ENCODE peak calls at places on chromosomes 6 and 20, in four cellular contexts. J, Z, X and W are unnamed samples.

GRCh38 chr6:118638288-118638687 is 13.1 kb downstream of the CEP85L start:
- DNase-seq in J (no peak), X (no peak), Z (no peak), W (no peak)

GRCh38 chr6:90478278-90478677 is 108.6 kb downstream of the MAP3K7 start:
- DNase-seq in X (no peak), J (no peak), Z (no peak), W (no peak)

GRCh38 chr6:10510592-10511367 is 10.4 kb upstream of the GCNT2 start:
- DNase-seq in J (peak), X (peak), Z (peak), W (peak)

GRCh38 chr6:147990159-147990558 is 352.5 kb upstream of the SASH1 start:
- DNase-seq in J (no peak), X (no peak), Z (no peak), W (no peak)

GRCh38 chr6:31892821-31893220 is 4.7 kb downstream of the EHMT2 start:
- DNase-seq in Z (no peak), J (no peak), X (no peak), W (no peak)

GRCh38 chr6:90217621-90218496 is 78.8 kb downstream of the BACH2 start:
- DNase-seq in Z (no peak), J (no peak), X (peak), W (peak)

GRCh38 chr20:48236485-48237055 is 451.3 kb upstream of the SULF2 start:
- DNase-seq in J (peak), X (no peak), Z (no peak), W (no peak)

GRCh38 chr6:38113810-38114577 is 294.5 kb downstream of the ZFAND3 start:
- DNase-seq in J (no peak), Z (no peak), X (no peak), W (no peak)

GRCh38 chr6:72619883-72620696 is 1.8 kb upstream of the KCNQ5 start:
- DNase-seq in Z (no peak), X (no peak), J (no peak), W (peak)

GRCh38 chr6:147709396-147710272 is 201.1 kb downstream of the SAMD5 start:
- DNase-seq in J (no peak), X (no peak), Z (no peak), W (no peak)

GRCh38 chr20:38485041-38485440 is 12.4 kb downstream of the RALGAPB start:
- DNase-seq in Z (no peak), X (no peak), J (no peak), W (no peak)

GRCh38 chr20:14566505-14566904 is 229.1 kb upstream of the FLRT3 start:
- DNase-seq in J (no peak), X (no peak), Z (no peak), W (no peak)

GRCh38 chr6:23413327-23414203 is 712.5 kb upstream of the NRSN1 start:
- DNase-seq in J (no peak), Z (no peak), X (no peak), W (no peak)

GRCh38 chr20:32535953-32536823 is 48.9 kb downstream of the NOL4L start:
- DNase-seq in Z (no peak), X (no peak), J (no peak), W (peak)

GRCh38 chr6:134177753-134178229 is 125.4 kb upstream of the SLC2A12 start:
- DNase-seq in J (peak), Z (peak), X (no peak), W (no peak)

GRCh38 chr20:17992224-17992637 is 23.4 kb downstream of the MGME1 start:
- DNase-seq in X (no peak), J (no peak), Z (no peak), W (no peak)

GRCh38 chr6:109966299-109966698 is 11.8 kb upstream of the GPR6 start:
- DNase-seq in Z (no peak), X (no peak), J (no peak), W (no peak)

GRCh38 chr20:3932277-3933073 is 43.3 kb downstream of the PANK2 start:
- DNase-seq in J (no peak), Z (peak), X (no peak), W (no peak)

GRCh38 chr6:53112871-53113270 is 35.8 kb downstream of the GCM1 start:
- DNase-seq in X (no peak), Z (no peak), J (no peak), W (peak)

GRCh38 chr20:4074877-4075455 is 59.6 kb upstream of the RNF24 start:
- DNase-seq in J (no peak), Z (no peak), X (no peak), W (no peak)

GRCh38 chr20:48731581-48731980 is 96.2 kb downstream of the PREX1 start:
- DNase-seq in Z (no peak), X (no peak), J (no peak), W (no peak)

GRCh38 chr20:62917720-62918119 is 8.6 kb downstream of the DIDO1 start:
- DNase-seq in Z (no peak), J (no peak), X (no peak), W (no peak)

GRCh38 chr20:62914436-62914835 is 11.9 kb downstream of the DIDO1 start:
- DNase-seq in X (no peak), Z (no peak), J (no peak), W (no peak)

GRCh38 chr20:62916703-62917476 is 9.4 kb downstream of the DIDO1 start:
- DNase-seq in J (no peak), X (no peak), Z (no peak), W (no peak)

GRCh38 chr20:62913043-62913630 is 13.2 kb downstream of the DIDO1 start:
- DNase-seq in Z (no peak), J (no peak), X (no peak), W (no peak)

DNA sequence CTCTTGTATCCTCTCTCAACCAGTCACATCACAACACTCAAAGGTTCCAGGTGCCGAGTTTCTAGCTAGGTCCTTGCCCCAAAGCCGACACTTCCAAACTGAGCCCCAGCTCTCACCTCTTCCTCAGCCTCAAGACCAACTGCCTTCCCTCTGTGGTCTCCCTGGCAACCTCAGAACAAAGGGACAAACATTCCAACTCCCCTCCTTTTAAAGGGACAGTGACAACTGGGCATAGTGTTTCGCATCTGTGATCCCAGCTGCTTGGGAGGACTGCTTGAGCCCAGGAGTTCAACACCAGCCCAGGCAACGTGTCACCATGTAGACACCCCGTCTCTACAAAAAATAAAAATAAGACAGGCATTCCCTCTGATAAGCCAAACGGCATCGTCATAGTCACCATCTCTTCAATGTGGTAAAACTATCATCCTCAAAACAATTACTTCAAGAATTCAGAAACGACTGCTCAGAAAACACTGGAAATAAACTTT is 11.3 kb downstream of the DIDO1 start:
- DNase-seq in Z (no peak), J (no peak), X (peak), W (no peak)
- H3K4me3 ChIP-seq in Z (no peak), J (no peak), X (no peak), W (no peak)

DNA sequence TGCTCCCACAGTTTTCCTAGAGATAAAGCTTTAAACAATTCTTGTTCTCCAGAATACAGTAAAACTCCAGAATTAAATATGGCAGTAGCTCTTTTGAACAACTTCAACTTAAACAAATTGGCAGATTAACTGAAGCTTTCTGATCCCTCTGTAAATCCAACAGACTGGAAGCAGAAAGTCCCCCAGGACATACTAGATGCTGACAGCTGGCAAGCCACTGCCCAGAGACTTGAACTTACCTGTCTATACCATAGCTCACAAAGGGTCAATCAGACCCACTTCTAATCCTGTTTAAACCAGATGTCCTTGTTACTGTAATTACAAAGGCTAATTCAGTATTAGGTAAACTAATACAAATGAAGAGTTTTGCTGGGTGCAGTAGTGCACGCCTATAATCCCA is 12.3 kb downstream of the GPLD1 start:
- DNase-seq in X (no peak), J (no peak), Z (no peak), W (no peak)
- H3K4me3 ChIP-seq in X (no peak), J (no peak), Z (no peak), W (no peak)

DNA sequence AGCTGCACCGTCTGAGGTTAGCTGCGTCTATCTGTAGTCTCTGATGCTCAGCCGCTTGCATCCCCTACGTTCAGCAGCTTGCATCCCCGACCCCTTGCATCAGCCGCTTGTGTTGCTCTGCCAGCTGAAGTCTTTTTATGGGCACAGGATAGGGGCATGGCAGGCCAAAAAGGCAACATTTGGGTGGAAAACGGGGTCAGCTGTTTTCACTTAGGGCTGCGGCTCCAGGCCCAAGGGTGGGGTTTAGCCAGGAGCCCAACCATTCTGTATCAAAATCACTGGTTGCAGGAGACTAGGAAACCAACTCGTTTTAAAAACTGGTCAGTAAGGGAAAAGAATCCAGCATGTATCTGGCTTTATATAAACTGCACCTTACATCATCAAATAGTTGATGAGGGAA is 49.9 kb downstream of the FAM50B start:
- DNase-seq in X (no peak), Z (no peak), J (peak), W (no peak)
- H3K4me3 ChIP-seq in X (no peak), Z (no peak), J (no peak), W (no peak)

GRCh38 chr6:154412106-154412820 is 55.7 kb upstream of the IPCEF1 start:
- DNase-seq in X (no peak), J (no peak), Z (no peak), W (no peak)

GRCh38 chr6:154410215-154410614 is 53.6 kb upstream of the IPCEF1 start:
- DNase-seq in Z (no peak), X (no peak), J (no peak), W (no peak)

GRCh38 chr6:154411076-154411475 is 54.5 kb upstream of the IPCEF1 start:
- DNase-seq in X (no peak), J (no peak), Z (no peak), W (no peak)

GRCh38 chr6:154408906-154409500 is 52.4 kb upstream of the IPCEF1 start:
- DNase-seq in X (no peak), J (no peak), Z (no peak), W (no peak)

GRCh38 chr6:154410619-154411044 is 54.0 kb upstream of the IPCEF1 start:
- DNase-seq in X (peak), Z (peak), J (peak), W (no peak)
- H3K4me3 ChIP-seq in X (no peak), Z (no peak), J (no peak), W (no peak)

DNA sequence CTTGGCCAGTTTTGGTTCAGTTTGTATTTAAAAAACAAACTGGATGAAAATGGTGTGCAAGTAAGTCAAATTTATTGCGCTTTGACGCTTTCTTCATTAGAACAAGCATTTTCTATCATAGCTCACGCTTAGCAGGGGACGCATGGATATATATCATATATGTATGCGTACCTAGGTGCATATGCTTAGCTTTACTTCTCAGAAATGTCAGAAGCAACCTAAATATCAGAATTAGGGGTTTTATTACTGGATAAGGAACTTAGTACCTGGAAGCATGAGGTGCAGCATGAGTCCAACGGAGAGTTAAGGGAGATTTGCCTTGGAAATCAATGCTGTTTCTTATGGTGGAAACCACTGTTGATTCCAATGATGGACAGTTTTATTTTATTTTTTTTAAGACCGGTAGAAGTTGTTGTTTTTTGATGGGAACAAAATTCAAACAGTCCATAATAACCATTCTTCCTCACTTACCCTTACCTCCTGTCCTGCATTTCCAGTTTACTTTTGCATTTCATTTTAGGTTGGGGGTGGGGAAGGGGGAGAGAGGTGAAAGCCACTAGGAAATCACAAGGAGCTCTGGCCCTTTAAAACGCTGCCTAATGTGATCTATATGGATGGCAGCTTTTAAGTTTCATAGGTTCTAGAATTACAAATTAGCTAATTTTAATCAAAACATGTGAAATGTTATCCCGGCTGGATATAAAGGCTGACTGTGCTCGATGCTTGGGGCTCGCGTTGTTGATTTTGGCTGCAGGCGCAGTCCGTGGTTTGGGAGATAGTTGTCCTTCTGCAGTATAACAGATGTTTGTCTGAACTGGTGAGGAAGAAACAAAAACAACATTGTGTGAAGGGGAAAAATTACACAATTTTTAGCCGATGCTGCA is 2.1 kb downstream of the SOBP start:
- DNase-seq in X (peak), Z (peak), J (peak), W (no peak)
- H3K4me3 ChIP-seq in X (peak), Z (peak), J (peak), W (peak)

GRCh38 chr20:7454047-7454446 is 486.2 kb downstream of the HAO1 start:
- DNase-seq in J (no peak), Z (no peak), X (no peak), W (no peak)

GRCh38 chr20:7452890-7453289 is 487.4 kb downstream of the HAO1 start:
- DNase-seq in J (no peak), Z (no peak), X (no peak), W (no peak)

GRCh38 chr20:7449269-7449668 is 491.0 kb downstream of the HAO1 start:
- DNase-seq in X (no peak), J (no peak), Z (no peak), W (no peak)
- H3K4me3 ChIP-seq in X (no peak), J (no peak), Z (no peak), W (no peak)